ENCODE peak calls at places on chromosomes 16 and 17, in six cellular contexts. J is WTC11, A is A549, K is endothelial cell of umbilical vein, N is H1, Z is HepG2. U is an unnamed sample.

GRCh38 chr17:40854175-40854814 is 12.7 kb downstream of the KRT12 start:
- DNase-seq in N (no peak), Z (peak), J (no peak), A (peak), K (peak), U (peak)

GRCh38 chr17:61452301-61453290 is at the start of gene TBX4:
- DNase-seq in N (no peak), A (no peak), Z (no peak), K (no peak), J (peak), U (no peak)

GRCh38 chr17:75514299-75515228 is 773 bp downstream of the CASKIN2 start:
- DNase-seq in J (peak), K (no peak), Z (no peak), N (no peak), A (no peak), U (peak)

GRCh38 chr16:65975049-65975708 is 391.3 kb upstream of the CDH5 start:
- DNase-seq in N (no peak), A (no peak), J (peak), K (no peak), Z (no peak), U (peak)

GRCh38 chr17:61411944-61412859 is 12.6 kb downstream of the TBX2 start:
- DNase-seq in A (peak), N (no peak), J (peak), K (peak), Z (peak), U (peak)

GRCh38 chr17:3993493-3994220 is 29.4 kb upstream of the ATP2A3 start:
- DNase-seq in J (no peak), A (no peak), K (peak), N (no peak), Z (no peak), U (no peak)

GRCh38 chr17:27651411-27652345 is 20.7 kb downstream of the LGALS9 start:
- DNase-seq in J (peak), Z (peak), K (peak), N (no peak), A (no peak), U (peak)

GRCh38 chr16:71344315-71344905 is 14.1 kb upstream of the CALB2 start:
- DNase-seq in K (no peak), N (no peak), Z (no peak), A (no peak), J (no peak), U (no peak)

GRCh38 chr17:76929572-76929971 is 61.4 kb downstream of the MGAT5B start:
- DNase-seq in A (no peak), Z (no peak), N (no peak), J (no peak), K (no peak), U (no peak)

GRCh38 chr17:76733618-76733957 is 3.5 kb downstream of the SRSF2 start:
- DNase-seq in A (no peak), Z (no peak), K (no peak), N (no peak), J (no peak), U (peak)

GRCh38 chr17:64320613-64321553 is 57.8 kb upstream of the TEX2 start:
- DNase-seq in N (peak), A (peak), Z (peak), J (peak), K (peak), U (peak)

GRCh38 chr17:21330436-21331160 is 45.6 kb upstream of the KCNJ12 start:
- DNase-seq in K (no peak), J (no peak), A (no peak), Z (no peak), N (no peak), U (no peak)

GRCh38 chr16:23700509-23700908 is 12.5 kb downstream of the ERN2 start:
- DNase-seq in N (no peak), Z (no peak), A (no peak), J (peak), K (no peak), U (peak)

GRCh38 chr16:19822534-19822933 is 62.1 kb downstream of the GPRC5B start:
- DNase-seq in N (no peak), K (no peak), A (no peak), Z (no peak), J (no peak), U (no peak)

DNA sequence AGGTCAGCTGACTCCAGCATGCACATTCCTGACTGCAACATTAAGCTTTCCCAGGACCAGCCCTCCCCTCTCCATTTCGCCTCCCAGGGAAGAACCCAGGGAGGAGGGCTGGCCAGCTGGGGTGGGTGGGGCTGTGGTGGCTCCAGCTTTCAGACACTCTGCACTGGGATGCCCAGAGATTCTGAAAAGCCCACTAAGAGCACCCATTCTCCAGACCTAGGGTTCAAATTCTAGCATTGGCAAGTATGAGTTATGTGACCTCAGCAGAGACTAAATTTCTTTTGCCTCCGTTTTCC is 7.8 kb downstream of the DLX3 start:
- DNase-seq in K (no peak), A (no peak), N (no peak), Z (no peak), J (no peak), U (no peak)
- TF ChIP-seq JUN in K (no peak), A (no peak), N (no peak), Z (no peak), J (no peak), U (no peak)

DNA sequence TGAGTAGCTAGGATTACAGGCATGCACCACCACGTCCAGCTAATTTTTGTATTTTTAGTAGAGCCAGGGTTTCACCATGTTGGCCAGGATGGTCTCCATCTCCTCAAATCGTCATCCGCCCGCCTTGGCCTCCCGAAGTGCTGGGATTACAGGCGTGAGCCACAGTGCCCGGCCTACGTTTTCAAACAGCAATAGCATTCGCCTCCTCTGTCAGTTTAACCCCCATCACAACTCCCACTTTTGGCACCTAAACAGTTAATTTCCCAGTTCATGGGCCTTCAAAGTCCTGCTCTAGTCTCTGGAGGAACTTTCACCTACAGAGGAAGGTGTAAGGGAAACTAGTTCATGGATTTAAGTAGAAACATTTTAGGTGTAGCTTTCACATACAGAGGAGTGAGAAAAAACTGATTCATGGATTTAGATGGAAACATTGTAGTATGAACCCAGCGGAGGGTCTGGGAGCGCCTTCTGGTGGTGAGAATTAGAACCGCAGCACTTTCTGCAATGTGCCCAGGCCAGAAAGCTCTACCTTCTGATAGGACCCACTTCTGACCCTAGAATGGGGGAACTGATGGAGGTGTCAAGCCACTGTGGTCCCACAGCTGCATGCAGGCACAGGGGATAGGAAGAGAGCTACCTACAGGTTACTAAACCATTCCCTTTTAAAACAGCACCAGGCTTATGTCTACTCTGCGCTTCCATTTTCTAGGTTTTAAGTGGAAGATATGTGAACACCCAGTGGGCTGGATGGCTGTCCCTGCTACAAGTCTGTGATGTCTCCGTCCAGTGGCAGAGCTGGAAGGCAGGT is 12.0 kb upstream of the MEOX1 start:
- DNase-seq in A (peak), K (peak), N (no peak), J (peak), Z (peak), U (peak)
- TF ChIP-seq JUN in A (no peak), K (no peak), N (no peak), J (no peak), Z (no peak), U (no peak)

DNA sequence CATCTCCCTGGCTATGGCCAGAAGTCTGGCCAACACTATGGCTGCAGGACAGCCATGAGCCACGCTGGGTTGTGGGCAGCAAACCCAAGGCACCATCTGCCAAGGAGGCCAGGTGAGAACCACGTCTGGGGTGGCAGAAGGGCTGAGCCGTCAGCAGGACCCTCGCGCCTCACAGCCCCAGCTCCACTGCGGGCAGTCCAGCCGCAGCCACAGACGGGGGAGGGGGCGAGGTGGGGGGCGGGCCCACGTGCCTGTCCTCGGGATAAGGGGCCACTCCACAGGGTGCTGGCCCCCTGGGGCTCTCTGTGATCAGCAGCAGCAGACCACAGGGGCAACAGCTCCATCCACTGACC is 6.5 kb upstream of the BAIAP2 start:
- DNase-seq in N (no peak), J (no peak), A (no peak), Z (no peak), K (no peak), U (no peak)
- TF ChIP-seq JUN in N (no peak), J (no peak), A (no peak), Z (no peak), K (no peak), U (no peak)

GRCh38 chr16:75108792-75109731 is 7.5 kb downstream of the LDHD start:
- DNase-seq in A (peak), J (no peak), K (no peak), Z (no peak), N (no peak), U (no peak)
- TF ChIP-seq JUN in A (no peak), J (no peak), K (no peak), Z (no peak), N (no peak), U (no peak)

DNA sequence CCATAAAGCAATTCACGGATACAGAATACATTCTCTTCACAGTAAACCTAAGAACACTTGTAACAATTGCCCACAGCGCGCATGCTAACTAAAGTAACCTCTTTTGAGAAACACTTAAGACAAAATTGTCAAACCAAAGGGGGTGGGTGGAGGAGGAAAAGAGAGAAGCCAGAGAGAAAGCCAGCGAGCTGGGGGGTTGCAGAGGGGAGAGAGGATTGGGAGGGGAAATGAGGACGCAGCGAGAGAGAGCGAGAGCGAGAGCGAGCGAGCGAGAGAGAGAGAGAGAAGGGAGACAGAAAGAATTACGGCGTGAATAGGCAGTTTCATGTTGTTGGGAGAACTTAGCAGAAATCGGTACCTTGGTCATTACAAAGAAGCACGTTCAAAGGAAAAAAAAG is 1.6 kb upstream of the HOXB7 start:
- DNase-seq in Z (no peak), N (no peak), K (peak), J (no peak), A (no peak), U (no peak)
- TF ChIP-seq JUN in Z (no peak), N (no peak), K (no peak), J (no peak), A (no peak), U (no peak)

DNA sequence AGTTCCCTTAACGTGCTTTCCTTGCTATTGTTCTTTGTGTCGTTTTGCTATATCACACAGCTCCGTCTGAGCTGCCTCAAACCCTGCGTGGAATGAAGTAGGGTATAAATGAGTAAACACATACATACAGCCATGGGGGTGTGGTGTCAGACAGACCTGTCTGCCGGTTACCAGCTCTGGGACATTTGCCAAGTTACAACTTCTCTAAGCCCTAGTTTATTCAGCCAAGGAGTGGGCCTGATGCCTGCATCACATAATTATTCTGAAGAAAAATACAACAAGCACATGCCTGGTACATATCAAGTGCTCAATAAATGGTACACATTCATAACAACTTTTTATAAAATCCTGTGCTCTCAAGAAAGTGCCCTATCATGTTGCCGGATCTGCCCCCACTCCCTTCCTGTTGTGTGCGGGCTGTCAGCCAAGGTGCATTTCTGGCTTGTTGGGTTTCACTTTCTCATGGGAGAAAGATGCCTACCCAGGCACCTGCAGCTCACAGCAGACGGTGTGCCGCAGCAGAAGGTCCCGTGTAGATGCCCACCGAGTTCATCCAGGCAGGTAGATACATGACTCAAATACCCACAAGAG is 30.5 kb downstream of the SMPD3 start:
- DNase-seq in J (no peak), Z (no peak), K (peak), N (no peak), A (no peak), U (peak)
- TF ChIP-seq JUN in J (no peak), Z (no peak), K (no peak), N (no peak), A (no peak), U (no peak)

GRCh38 chr16:82263456-82264159 is 93.6 kb upstream of the MPHOSPH6 start:
- DNase-seq in Z (peak), N (no peak), A (peak), K (peak), J (peak), U (peak)

GRCh38 chr16:82260212-82260795 is 90.3 kb upstream of the MPHOSPH6 start:
- DNase-seq in N (no peak), K (no peak), Z (no peak), J (no peak), A (no peak), U (no peak)

GRCh38 chr16:82262244-82262643 is 92.2 kb upstream of the MPHOSPH6 start:
- DNase-seq in N (no peak), J (no peak), A (no peak), Z (no peak), K (no peak), U (no peak)

GRCh38 chr16:82264781-82265180 is 94.8 kb upstream of the MPHOSPH6 start:
- DNase-seq in A (no peak), J (no peak), N (no peak), Z (no peak), K (no peak), U (no peak)

GRCh38 chr16:82265809-82266208 is 95.8 kb upstream of the MPHOSPH6 start:
- DNase-seq in K (no peak), A (no peak), N (no peak), J (no peak), Z (no peak), U (no peak)
- TF ChIP-seq JUN in K (no peak), A (no peak), N (no peak), J (no peak), Z (no peak), U (no peak)

U was measured in K562.